ENCODE peak calls at places on chromosome 15, in nine cellular contexts. U is heart right ventricle, V is body of pancreas, O is OCI-LY7, K is adrenal gland, D is tibial artery, N is endodermal cell, Z is left lung, H is ascending aorta. W is an unnamed sample.
A peak's percentile ranks its signal among the peaks of the same experiment; 100 is the strongest.

GRCh38 chr15:36256258-36256825 is 323.1 kb upstream of the CDIN1 start:
- DNase-seq in U (no peak), V (no peak), O (no peak), K (no peak), D (no peak), N (no peak), Z (no peak), H (no peak), W (no peak)

GRCh38 chr15:49225572-49226281 is 55.7 kb downstream of the GALK2 start:
- DNase-seq in U (no peak), V (no peak), O (no peak), K (no peak), D (no peak), N (peak; percentile 92), Z (no peak), H (no peak), W (no peak)

GRCh38 chr15:75202251-75203016 is 752 bp downstream of the C15orf39 start:
- DNase-seq in U (peak; percentile 66), V (peak; percentile 89), O (peak; percentile 93), K (peak; percentile 87), D (peak; percentile 94), N (peak; percentile 82), Z (peak; percentile 86), H (peak; percentile 58), W (peak; percentile 91)

GRCh38 chr15:99226802-99227201 is 22.6 kb downstream of the TTC23 start:
- DNase-seq in U (no peak), V (no peak), O (no peak), K (no peak), D (no peak), N (no peak), Z (no peak), H (no peak), W (no peak)

GRCh38 chr15:37586976-37587375 is 347.5 kb upstream of the TMCO5A start:
- DNase-seq in U (no peak), V (no peak), O (no peak), K (no peak), D (no peak), N (no peak), Z (no peak), H (no peak), W (no peak)

GRCh38 chr15:71708052-71708432 is 102.3 kb upstream of the NR2E3 start:
- DNase-seq in U (no peak), V (no peak), O (no peak), K (no peak), D (no peak), N (no peak), Z (no peak), H (no peak), W (no peak)

GRCh38 chr15:99427668-99428361 is 138.0 kb upstream of the MEF2A start:
- DNase-seq in U (no peak), V (no peak), O (no peak), K (no peak), D (peak; percentile 59), N (no peak), Z (peak; percentile 26), H (no peak), W (peak; percentile 37)

GRCh38 chr15:75902129-75902557 is 1.5 kb upstream of the FBXO22 start:
- DNase-seq in U (peak; percentile 31), V (peak; percentile 27), O (no peak), K (peak; percentile 26), D (no peak), N (peak; percentile 79), Z (no peak), H (no peak), W (no peak)

GRCh38 chr15:95995375-95996168 is 334.9 kb upstream of the NR2F2 start:
- DNase-seq in U (no peak), V (no peak), O (no peak), K (no peak), D (no peak), N (no peak), Z (no peak), H (no peak), W (no peak)

GRCh38 chr15:58934114-58934447 is 602 bp upstream of the SLTM start:
- DNase-seq in U (no peak), V (no peak), O (no peak), K (no peak), D (no peak), N (no peak), Z (no peak), H (no peak), W (no peak)

GRCh38 chr15:98954411-98954810 is 53.2 kb downstream of the PGPEP1L start:
- DNase-seq in U (peak; percentile 85), V (peak; percentile 38), O (no peak), K (peak; percentile 93), D (peak; percentile 97), N (no peak), Z (no peak), H (peak; percentile 84), W (no peak)

GRCh38 chr15:74402873-74403589 is 30.7 kb downstream of the SEMA7A start:
- DNase-seq in U (peak; percentile 16), V (peak; percentile 26), O (peak; percentile 89), K (no peak), D (no peak), N (no peak), Z (no peak), H (no peak), W (no peak)

GRCh38 chr15:55118341-55118740 is 78.4 kb downstream of the RSL24D1 start:
- DNase-seq in U (no peak), V (no peak), O (no peak), K (no peak), D (no peak), N (no peak), Z (no peak), H (no peak), W (no peak)

GRCh38 chr15:66388057-66388363 is 1.3 kb downstream of the MAP2K1 start:
- DNase-seq in U (no peak), V (no peak), O (peak; percentile 20), K (no peak), D (no peak), N (no peak), Z (no peak), H (no peak), W (no peak)
- H3K4me3 ChIP-seq in U (peak overlapping the region; percentile 89), V (no peak overlapping the region), O (peak overlapping the region; percentile 83), K (peak overlapping the region; percentile 3), D (peak overlapping the region; percentile 78), N (peak overlapping the region; percentile 83), Z (peak overlapping the region; percentile 77), H (peak overlapping the region; percentile 53), W (peak overlapping the region; percentile 89)

GRCh38 chr15:90212221-90213079 is 11.3 kb downstream of the SEMA4B start:
- DNase-seq in U (no peak), V (peak; percentile 67), O (no peak), K (peak; percentile 49), D (no peak), N (no peak), Z (no peak), H (no peak), W (no peak)

GRCh38 chr15:90213123-90213817 is 12.1 kb downstream of the SEMA4B start:
- DNase-seq in U (no peak), V (peak; percentile 94), O (no peak), K (no peak), D (no peak), N (no peak), Z (peak; percentile 74), H (no peak), W (no peak)

GRCh38 chr15:90211440-90212168 is 10.5 kb downstream of the SEMA4B start:
- DNase-seq in U (no peak), V (peak; percentile 16), O (no peak), K (no peak), D (no peak), N (no peak), Z (peak; percentile 68), H (no peak), W (no peak)

GRCh38 chr15:90213818-90214204 is 12.7 kb downstream of the SEMA4B start:
- DNase-seq in U (no peak), V (peak; percentile 43), O (no peak), K (no peak), D (no peak), N (no peak), Z (no peak), H (no peak), W (no peak)

DNA sequence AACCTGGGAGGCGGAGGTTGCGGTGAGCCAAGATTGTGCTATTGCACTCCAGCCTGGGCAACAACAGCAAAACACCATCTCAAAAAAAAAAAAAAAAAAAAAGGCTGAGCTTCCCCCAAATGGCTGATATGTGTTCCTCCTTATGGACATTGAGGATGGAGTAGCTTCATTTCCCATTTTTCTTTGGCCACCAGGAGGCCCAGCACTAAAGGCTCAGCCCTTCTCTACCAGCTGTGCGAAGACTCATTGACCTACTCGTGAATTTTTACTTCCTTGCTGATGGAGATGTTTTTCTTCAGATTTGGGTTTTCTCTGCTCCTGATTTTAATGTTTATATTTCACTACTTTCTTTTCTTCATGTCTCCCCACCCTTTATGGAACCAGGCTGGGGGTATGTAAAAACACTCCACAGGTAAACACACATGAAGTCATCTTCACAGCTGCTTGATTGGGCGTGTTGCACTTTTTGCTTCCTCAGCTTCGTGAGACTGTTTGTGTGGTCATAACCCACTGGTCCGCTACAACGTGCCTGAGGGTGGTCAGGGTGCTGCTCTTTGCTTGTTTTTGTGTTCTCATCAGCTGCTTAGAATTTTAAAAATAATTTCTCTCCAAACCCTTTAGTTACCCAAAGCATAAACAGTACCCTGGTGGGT is 13.5 kb downstream of the SEMA4B start:
- DNase-seq in U (no peak), V (no peak), O (no peak), K (peak; percentile 7), D (no peak), N (peak; percentile 60), Z (no peak), H (no peak), W (no peak)
- TF ChIP-seq CTCF in U (no peak), V (no peak), O (no peak), K (peak; percentile 27), D (no peak), N (peak; percentile 67), Z (no peak), H (no peak), W (peak; percentile 19)

GRCh38 chr15:26455828-26456227 is 317.0 kb downstream of the GABRB3 start:
- DNase-seq in U (no peak), V (no peak), O (no peak), K (no peak), D (no peak), N (no peak), Z (no peak), H (no peak), W (no peak)

GRCh38 chr15:26461847-26462608 is 310.8 kb downstream of the GABRB3 start:
- DNase-seq in U (no peak), V (no peak), O (no peak), K (no peak), D (no peak), N (no peak), Z (no peak), H (no peak), W (no peak)

GRCh38 chr15:26460165-26460564 is 312.7 kb downstream of the GABRB3 start:
- DNase-seq in U (no peak), V (no peak), O (no peak), K (no peak), D (no peak), N (no peak), Z (no peak), H (no peak), W (no peak)
- H3K9me3 ChIP-seq in U (no peaks in the 10 kb centered on the region), V (no peaks in the 10 kb centered on the region), O (no peaks in the 10 kb centered on the region), K (no peaks in the 10 kb centered on the region), D (no peaks in the 10 kb centered on the region), N (peaks cover 28% of the 10 kb centered on the region), Z (peaks cover 83% of the 10 kb centered on the region), H (peaks cover 6% of the 10 kb centered on the region), W (peaks cover 5% of the 10 kb centered on the region)

DNA sequence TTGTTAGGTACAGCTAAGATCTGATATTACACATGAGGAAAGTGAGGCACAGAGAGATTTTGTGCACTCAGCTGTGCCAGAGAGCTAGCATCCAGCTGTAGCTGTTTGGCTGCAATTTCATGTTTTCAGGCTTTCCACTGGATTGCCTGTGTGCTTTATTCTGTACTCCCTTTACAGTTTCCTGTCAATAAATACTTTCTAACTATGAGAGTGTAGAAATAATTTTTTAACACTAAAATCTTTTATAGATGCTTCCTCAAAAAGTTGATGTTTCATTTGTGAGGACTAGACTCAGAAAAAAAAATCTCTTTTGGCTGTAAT is 6.0 kb downstream of the MAP2K5 start:
- DNase-seq in U (no peak), V (no peak), O (no peak), K (no peak), D (no peak), N (no peak), Z (no peak), H (no peak), W (no peak)
- H3K4me3 ChIP-seq in U (no peak overlapping the region), V (no peak overlapping the region), O (no peak overlapping the region), K (no peak overlapping the region), D (no peak overlapping the region), N (peak overlapping the region; percentile 55), Z (no peak overlapping the region), H (no peak overlapping the region), W (no peak overlapping the region)